ENCODE peak calls at places on chromosomes 4 and X, in five cellular contexts. One of them, this sample, is unnamed.

GRCh38 chr4:151540728-151541437 is 131.9 kb downstream of the FHIP1A start:
- DNase-seq in activated CD8-positive, alpha-beta memory T cell treated with anti-CD3 and anti-CD28 coated beads for 48 hours: no peak
- DNase-seq in activated T-helper 1 cell treated with Interleukin-2 at 50 U/mL for 16 hours: no peak
- DNase-seq in RPMI7951: peak; percentile 81
- DNase-seq in activated T-cell treated with anti-CD3 and anti-CD28 coated beads, Interleukin-2, amount 50 U/mL, for 48 hours: no peak
- DNase-seq in this sample: peak; percentile 91

GRCh38 chrX:64198046-64198445 is 7.5 kb downstream of the AMER1 start:
- DNase-seq in activated CD8-positive, alpha-beta memory T cell treated with anti-CD3 and anti-CD28 coated beads for 48 hours: no peak
- DNase-seq in activated T-helper 1 cell treated with Interleukin-2 at 50 U/mL for 16 hours: no peak
- DNase-seq in RPMI7951: no peak
- DNase-seq in activated T-cell treated with anti-CD3 and anti-CD28 coated beads, Interleukin-2, amount 50 U/mL, for 48 hours: no peak
- DNase-seq in this sample: no peak

GRCh38 chr4:100695039-100695654 is 177.3 kb upstream of the EMCN start:
- DNase-seq in activated CD8-positive, alpha-beta memory T cell treated with anti-CD3 and anti-CD28 coated beads for 48 hours: no peak
- DNase-seq in activated T-helper 1 cell treated with Interleukin-2 at 50 U/mL for 16 hours: no peak
- DNase-seq in RPMI7951: no peak
- DNase-seq in activated T-cell treated with anti-CD3 and anti-CD28 coated beads, Interleukin-2, amount 50 U/mL, for 48 hours: no peak
- DNase-seq in this sample: no peak

GRCh38 chrX:12319012-12319519 is 180.8 kb downstream of the FRMPD4 start:
- DNase-seq in activated CD8-positive, alpha-beta memory T cell treated with anti-CD3 and anti-CD28 coated beads for 48 hours: no peak
- DNase-seq in activated T-helper 1 cell treated with Interleukin-2 at 50 U/mL for 16 hours: no peak
- DNase-seq in RPMI7951: no peak
- DNase-seq in activated T-cell treated with anti-CD3 and anti-CD28 coated beads, Interleukin-2, amount 50 U/mL, for 48 hours: no peak
- DNase-seq in this sample: peak; percentile 2

GRCh38 chrX:111505783-111506182 is 5.7 kb upstream of the SERTM2 start:
- DNase-seq in activated CD8-positive, alpha-beta memory T cell treated with anti-CD3 and anti-CD28 coated beads for 48 hours: no peak
- DNase-seq in activated T-helper 1 cell treated with Interleukin-2 at 50 U/mL for 16 hours: no peak
- DNase-seq in RPMI7951: no peak
- DNase-seq in activated T-cell treated with anti-CD3 and anti-CD28 coated beads, Interleukin-2, amount 50 U/mL, for 48 hours: no peak
- DNase-seq in this sample: no peak

GRCh38 chrX:45070116-45071007 is 130.3 kb downstream of the DIPK2B start:
- DNase-seq in activated CD8-positive, alpha-beta memory T cell treated with anti-CD3 and anti-CD28 coated beads for 48 hours: no peak
- DNase-seq in activated T-helper 1 cell treated with Interleukin-2 at 50 U/mL for 16 hours: no peak
- DNase-seq in RPMI7951: peak; percentile 47
- DNase-seq in activated T-cell treated with anti-CD3 and anti-CD28 coated beads, Interleukin-2, amount 50 U/mL, for 48 hours: no peak
- DNase-seq in this sample: peak; percentile 55

GRCh38 chr4:92599044-92599443 is 295.3 kb downstream of the GRID2 start:
- DNase-seq in activated CD8-positive, alpha-beta memory T cell treated with anti-CD3 and anti-CD28 coated beads for 48 hours: no peak
- DNase-seq in activated T-helper 1 cell treated with Interleukin-2 at 50 U/mL for 16 hours: no peak
- DNase-seq in RPMI7951: no peak
- DNase-seq in activated T-cell treated with anti-CD3 and anti-CD28 coated beads, Interleukin-2, amount 50 U/mL, for 48 hours: no peak
- DNase-seq in this sample: peak; percentile 9

GRCh38 chr4:136002316-136002715 is 1530.0 kb downstream of the PCDH18 start:
- DNase-seq in activated CD8-positive, alpha-beta memory T cell treated with anti-CD3 and anti-CD28 coated beads for 48 hours: no peak
- DNase-seq in activated T-helper 1 cell treated with Interleukin-2 at 50 U/mL for 16 hours: no peak
- DNase-seq in RPMI7951: no peak
- DNase-seq in activated T-cell treated with anti-CD3 and anti-CD28 coated beads, Interleukin-2, amount 50 U/mL, for 48 hours: no peak
- DNase-seq in this sample: peak; percentile 21

GRCh38 chrX:46218373-46218772 is 326.8 kb downstream of the ZNF674 start:
- DNase-seq in activated CD8-positive, alpha-beta memory T cell treated with anti-CD3 and anti-CD28 coated beads for 48 hours: no peak
- DNase-seq in activated T-helper 1 cell treated with Interleukin-2 at 50 U/mL for 16 hours: no peak
- DNase-seq in RPMI7951: no peak
- DNase-seq in activated T-cell treated with anti-CD3 and anti-CD28 coated beads, Interleukin-2, amount 50 U/mL, for 48 hours: no peak
- DNase-seq in this sample: peak; percentile 87

GRCh38 chrX:37813570-37813969 is 33.7 kb downstream of the CYBB start:
- DNase-seq in activated CD8-positive, alpha-beta memory T cell treated with anti-CD3 and anti-CD28 coated beads for 48 hours: no peak
- DNase-seq in activated T-helper 1 cell treated with Interleukin-2 at 50 U/mL for 16 hours: no peak
- DNase-seq in RPMI7951: no peak
- DNase-seq in activated T-cell treated with anti-CD3 and anti-CD28 coated beads, Interleukin-2, amount 50 U/mL, for 48 hours: no peak
- DNase-seq in this sample: no peak